ENCODE peak calls at places on chromosomes 11 and 22, in eight cellular contexts. T, R, J, Z, A, W, V and X are unnamed samples.

GRCh38 chr22:26777402-26777801 is 120.0 kb downstream of the MIAT start:
- DNase-seq in T (no peak), J (no peak), R (no peak), A (no peak), Z (no peak), V (no peak), W (no peak), X (no peak)

GRCh38 chr11:119536801-119537200 is 113.8 kb upstream of the THY1 start:
- DNase-seq in J (no peak), W (no peak), R (no peak), A (no peak), V (no peak), Z (no peak), T (no peak), X (no peak)

GRCh38 chr11:353315-353857 is 15.9 kb upstream of the B4GALNT4 start:
- DNase-seq in V (no peak), T (no peak), W (no peak), A (no peak), Z (peak; percentile 37), J (no peak), R (no peak), X (peak; percentile 84)

GRCh38 chr11:119758291-119758690 is 29.3 kb upstream of the NECTIN1 start:
- DNase-seq in Z (no peak), R (no peak), T (no peak), A (no peak), V (no peak), J (no peak), W (no peak), X (no peak)

GRCh38 chr11:12540913-12541587 is 133.2 kb upstream of the TEAD1 start:
- DNase-seq in T (no peak), J (no peak), W (no peak), Z (peak; percentile 44), R (no peak), A (no peak), V (no peak), X (no peak)

GRCh38 chr11:130441726-130442125 is 6.7 kb upstream of the ADAMTS15 start:
- DNase-seq in V (no peak), W (no peak), Z (no peak), T (no peak), A (no peak), R (no peak), J (no peak), X (no peak)

GRCh38 chr11:80584661-80585060 is 1143.8 kb upstream of the TENM4 start:
- DNase-seq in A (no peak), J (no peak), V (no peak), Z (no peak), W (no peak), T (no peak), R (no peak), X (no peak)

GRCh38 chr11:102138677-102139076 is 28.4 kb downstream of the YAP1 start:
- DNase-seq in V (no peak), T (no peak), A (no peak), Z (peak; percentile 80), R (no peak), J (no peak), W (no peak), X (no peak)

GRCh38 chr11:69105431-69106123 is 50.2 kb upstream of the SMIM38 start:
- DNase-seq in T (no peak), W (no peak), R (no peak), A (no peak), Z (no peak), V (no peak), J (no peak), X (no peak)

GRCh38 chr11:112364962-112365481 is 104.4 kb upstream of the PLET1 start:
- DNase-seq in V (no peak), Z (peak; percentile 67), T (no peak), W (no peak), A (no peak), R (no peak), J (no peak), X (no peak)

GRCh38 chr11:73951797-73952196 is 971 bp downstream of the DNAJB13 start:
- DNase-seq in R (no peak), A (no peak), J (no peak), Z (no peak), V (no peak), T (no peak), W (no peak), X (no peak)

GRCh38 chr22:48895831-48896765 is 931.6 kb downstream of the BRD1 start:
- DNase-seq in Z (no peak), T (no peak), W (no peak), A (no peak), R (no peak), V (no peak), J (no peak), X (no peak)

GRCh38 chr11:69460540-69461257 is 20.8 kb upstream of the LINC01488 start:
- DNase-seq in Z (peak; percentile 98), W (no peak), V (no peak), J (no peak), T (no peak), A (no peak), R (no peak), X (no peak)

GRCh38 chr11:1090600-1091331 is 16.1 kb downstream of the MUC2 start:
- DNase-seq in Z (no peak), R (no peak), W (no peak), V (no peak), A (no peak), T (no peak), J (no peak), X (peak; percentile 2)

GRCh38 chr11:1177020-1177770 is 19.4 kb downstream of the MUC5AC start:
- DNase-seq in R (no peak), W (no peak), Z (no peak), T (no peak), V (no peak), A (no peak), J (no peak), X (no peak)

GRCh38 chr22:39279170-39279850 is 34.5 kb upstream of the PDGFB start:
- DNase-seq in R (no peak), V (no peak), J (no peak), T (no peak), W (no peak), Z (no peak), A (no peak), X (no peak)

GRCh38 chr22:19710769-19711106 is 3.6 kb upstream of the SEPTIN5 start:
- DNase-seq in V (no peak), J (no peak), W (no peak), T (no peak), Z (no peak), R (no peak), A (no peak), X (no peak)

GRCh38 chr22:25555506-25556060 is 8.9 kb upstream of the GRK3 start:
- DNase-seq in J (no peak), W (no peak), T (no peak), Z (no peak), R (no peak), V (no peak), A (no peak), X (no peak)

GRCh38 chr11:83249972-83250593 is 36.1 kb downstream of the CCDC90B start:
- DNase-seq in W (no peak), A (no peak), R (no peak), Z (peak; percentile 24), V (peak; percentile 24), J (no peak), T (peak; percentile 42), X (no peak)

GRCh38 chr22:27761652-27762051 is 39.9 kb downstream of the MN1 start:
- DNase-seq in W (no peak), R (no peak), T (no peak), A (no peak), V (no peak), Z (no peak), J (no peak), X (no peak)

GRCh38 chr11:10927533-10927932 is 69.7 kb upstream of the ZBED5 start:
- DNase-seq in V (no peak), W (no peak), T (no peak), A (no peak), Z (no peak), R (no peak), J (no peak), X (no peak)

GRCh38 chr11:117720061-117720511 is 76.9 kb downstream of the DSCAML1 start:
- DNase-seq in T (no peak), W (no peak), Z (no peak), R (no peak), J (no peak), A (no peak), V (no peak), X (no peak)

GRCh38 chr22:36417281-36417686 is 29.5 kb upstream of the MYH9 start:
- DNase-seq in R (no peak), Z (peak; percentile 90), V (no peak), A (no peak), J (no peak), W (no peak), T (no peak), X (no peak)

GRCh38 chr22:35230839-35231584 is 26.3 kb upstream of the HMGXB4 start:
- DNase-seq in T (peak; percentile 60), J (no peak), W (no peak), Z (peak; percentile 81), A (no peak), V (peak; percentile 18), R (no peak), X (no peak)

GRCh38 chr11:65780770-65781151 is at the start of gene AP5B1:
- DNase-seq in R (peak; percentile 61), A (peak; percentile 58), W (peak; percentile 53), Z (peak; percentile 10), J (peak; percentile 38), T (peak; percentile 54), V (peak; percentile 48), X (peak; percentile 29)

GRCh38 chr11:69218946-69219720 is 63.4 kb downstream of the SMIM38 start:
- DNase-seq in W (no peak), R (no peak), V (no peak), J (no peak), Z (no peak), A (no peak), T (no peak), X (no peak)

GRCh38 chr11:65496304-65497140 is 2.3 kb upstream of the MALAT1 start:
- DNase-seq in J (no peak), T (peak; percentile 56), A (no peak), Z (peak; percentile 14), W (no peak), V (no peak), R (no peak), X (no peak)

GRCh38 chr11:68077617-68078592 is 39.1 kb downstream of the TCIRG1 start:
- DNase-seq in T (no peak), A (no peak), V (no peak), W (no peak), J (no peak), Z (no peak), R (no peak), X (no peak)

GRCh38 chr11:113023228-113023627 is 62.0 kb downstream of the NCAM1 start:
- DNase-seq in V (no peak), R (no peak), W (no peak), J (no peak), T (no peak), Z (peak; percentile 84), A (no peak), X (no peak)

GRCh38 chr11:102819491-102819890 is 21.5 kb upstream of the MMP1 start:
- DNase-seq in T (no peak), A (no peak), R (no peak), Z (no peak), W (no peak), V (no peak), J (no peak), X (no peak)

GRCh38 chr22:39249081-39249704 is 4.4 kb upstream of the PDGFB start:
- DNase-seq in T (no peak), Z (no peak), A (no peak), V (no peak), J (no peak), R (no peak), W (no peak), X (no peak)

GRCh38 chr22:23219787-23220484 is 39.6 kb downstream of the BCR start:
- DNase-seq in T (peak; percentile 27), Z (peak; percentile 70), R (peak; percentile 57), W (no peak), A (no peak), V (no peak), J (no peak), X (no peak)

GRCh38 chr22:45597460-45598192 is 74.0 kb upstream of the ATXN10 start:
- DNase-seq in V (no peak), W (no peak), T (no peak), R (no peak), A (no peak), J (no peak), Z (no peak), X (no peak)

GRCh38 chr11:70908223-70908622 is 344.2 kb downstream of the SHANK2 start:
- DNase-seq in W (no peak), A (no peak), J (no peak), Z (no peak), T (no peak), V (no peak), R (no peak), X (no peak)